ENCODE peak calls at places on chromosomes 6 and 20, in six cellular contexts. Z is ovary; B is naive thymus-derived CD4-positive, alpha-beta T cell; H is lower lobe of right lung; C is fibroblast of lung; N is SK-N-SH. A is an unnamed sample. For H3K4me1, the result is how much of the 10 kb centered on the place peaks cover.

GRCh38 chr6:31794866-31795615 is 511 bp downstream of the VARS1 start:
- DNase-seq in C (peak), N (peak), Z (no peak), H (no peak), B (no peak), A (no peak)

GRCh38 chr20:20267685-20268429 is 100.0 kb upstream of the INSM1 start:
- DNase-seq in C (no peak), Z (no peak), H (no peak), N (no peak), B (no peak), A (peak)

GRCh38 chr20:2206957-2207769 is 88.6 kb upstream of the TGM3 start:
- DNase-seq in C (peak), B (peak), N (peak), Z (peak), H (peak), A (peak)

GRCh38 chr20:18588554-18589043 is 745 bp downstream of the DTD1 start:
- DNase-seq in N (peak), C (no peak), Z (no peak), H (no peak), B (no peak), A (peak)

GRCh38 chr20:57395111-57395959 is 4.1 kb downstream of the RBM38 start:
- DNase-seq in B (no peak), C (peak), H (peak), N (no peak), Z (peak), A (peak)

GRCh38 chr20:63881451-63882226 is 13.3 kb upstream of the DNAJC5 start:
- DNase-seq in N (no peak), Z (no peak), H (no peak), C (no peak), B (no peak), A (no peak)

GRCh38 chr6:20706293-20707165 is 172.3 kb downstream of the CDKAL1 start:
- DNase-seq in C (peak), Z (no peak), B (no peak), N (no peak), H (no peak), A (no peak)

GRCh38 chr6:72035483-72035882 is 149.1 kb downstream of the RIMS1 start:
- DNase-seq in C (no peak), B (no peak), H (no peak), N (no peak), Z (no peak), A (no peak)

GRCh38 chr6:129340983-129341382 is 369.0 kb downstream of the ARHGAP18 start:
- DNase-seq in H (no peak), N (no peak), Z (no peak), B (no peak), C (peak), A (no peak)

GRCh38 chr6:128007658-128008057 is 106.8 kb upstream of the THEMIS start:
- DNase-seq in C (no peak), N (no peak), B (no peak), Z (no peak), H (no peak), A (no peak)

GRCh38 chr6:45461486-45461885 is 83.8 kb upstream of the SUPT3H start:
- DNase-seq in C (peak), H (no peak), N (no peak), B (no peak), Z (no peak), A (no peak)

GRCh38 chr20:36317675-36318074 is 11.5 kb downstream of the DLGAP4 start:
- DNase-seq in C (no peak), Z (no peak), H (peak), N (peak), B (no peak), A (no peak)

GRCh38 chr6:41584668-41585205 is 38.6 kb downstream of the FOXP4 start:
- DNase-seq in H (no peak), N (no peak), Z (no peak), B (no peak), C (no peak), A (no peak)

GRCh38 chr6:108250240-108250866 is 10.5 kb downstream of the SNX3 start:
- DNase-seq in C (peak), N (no peak), B (no peak), Z (no peak), H (no peak), A (no peak)

GRCh38 chr6:33313709-33314514 is at the start of gene TAPBP:
- DNase-seq in B (peak), Z (no peak), N (peak), C (peak), H (peak), A (peak)

GRCh38 chr6:166365221-166365620 is 17.5 kb downstream of the MPC1 start:
- DNase-seq in H (no peak), C (peak), Z (no peak), B (no peak), N (no peak), A (no peak)

GRCh38 chr6:145736854-145737181 is 1.5 kb upstream of the EPM2A start:
- DNase-seq in C (peak), B (no peak), N (no peak), Z (no peak), H (no peak), A (no peak)
- H3K4me1 ChIP-seq in C (under half), B (under half), N (under half), Z (under half), H (under half), A (under half)

GRCh38 chr6:15368186-15368585 is 122.3 kb downstream of the JARID2 start:
- DNase-seq in C (no peak), B (no peak), N (no peak), Z (no peak), H (no peak), A (no peak)
- H3K4me1 ChIP-seq in C (under half), B (under half), N (under half), Z (under half), H (half or more), A (under half)

GRCh38 chr6:16511723-16512584 is 249.3 kb downstream of the ATXN1 start:
- DNase-seq in N (no peak), B (peak), H (no peak), C (no peak), Z (no peak), A (no peak)

GRCh38 chr6:16514249-16514648 is 247.0 kb downstream of the ATXN1 start:
- DNase-seq in Z (no peak), C (peak), B (peak), N (peak), H (no peak), A (peak)

GRCh38 chr6:16510245-16510644 is 251.0 kb downstream of the ATXN1 start:
- DNase-seq in B (no peak), H (no peak), Z (no peak), N (no peak), C (no peak), A (no peak)

GRCh38 chr6:16511048-16511660 is 250.1 kb downstream of the ATXN1 start:
- DNase-seq in C (peak), Z (no peak), H (no peak), B (no peak), N (peak), A (no peak)

DNA sequence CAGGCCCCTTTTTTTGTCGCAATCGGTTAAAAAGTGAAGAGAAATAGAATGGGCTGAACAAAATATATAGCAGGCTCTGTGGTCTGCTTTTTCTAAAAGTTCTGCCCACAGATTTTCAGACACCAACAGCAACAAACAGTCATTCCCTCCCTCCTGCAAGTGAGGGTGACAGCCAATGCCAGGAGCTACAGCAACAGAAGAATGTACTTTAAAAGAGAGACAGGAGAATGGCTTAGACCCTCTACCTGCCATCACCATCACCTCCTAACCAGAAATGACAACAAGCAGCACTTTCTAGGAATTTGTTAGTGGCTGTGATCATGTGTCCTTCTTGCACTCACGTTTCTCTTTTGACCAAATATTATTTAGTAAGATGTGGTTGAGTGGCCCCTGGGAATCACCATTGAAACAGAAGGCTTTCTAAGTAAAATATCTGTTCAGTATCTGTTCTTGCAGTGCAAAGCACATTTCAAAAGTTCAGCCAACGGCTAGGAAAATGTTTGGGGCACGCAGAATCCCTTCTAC is 248.6 kb downstream of the ATXN1 start:
- DNase-seq in B (no peak), C (no peak), H (no peak), Z (no peak), N (no peak), A (no peak)
- H3K4me1 ChIP-seq in B (under half), C (under half), H (under half), Z (under half), N (under half), A (under half)

DNA sequence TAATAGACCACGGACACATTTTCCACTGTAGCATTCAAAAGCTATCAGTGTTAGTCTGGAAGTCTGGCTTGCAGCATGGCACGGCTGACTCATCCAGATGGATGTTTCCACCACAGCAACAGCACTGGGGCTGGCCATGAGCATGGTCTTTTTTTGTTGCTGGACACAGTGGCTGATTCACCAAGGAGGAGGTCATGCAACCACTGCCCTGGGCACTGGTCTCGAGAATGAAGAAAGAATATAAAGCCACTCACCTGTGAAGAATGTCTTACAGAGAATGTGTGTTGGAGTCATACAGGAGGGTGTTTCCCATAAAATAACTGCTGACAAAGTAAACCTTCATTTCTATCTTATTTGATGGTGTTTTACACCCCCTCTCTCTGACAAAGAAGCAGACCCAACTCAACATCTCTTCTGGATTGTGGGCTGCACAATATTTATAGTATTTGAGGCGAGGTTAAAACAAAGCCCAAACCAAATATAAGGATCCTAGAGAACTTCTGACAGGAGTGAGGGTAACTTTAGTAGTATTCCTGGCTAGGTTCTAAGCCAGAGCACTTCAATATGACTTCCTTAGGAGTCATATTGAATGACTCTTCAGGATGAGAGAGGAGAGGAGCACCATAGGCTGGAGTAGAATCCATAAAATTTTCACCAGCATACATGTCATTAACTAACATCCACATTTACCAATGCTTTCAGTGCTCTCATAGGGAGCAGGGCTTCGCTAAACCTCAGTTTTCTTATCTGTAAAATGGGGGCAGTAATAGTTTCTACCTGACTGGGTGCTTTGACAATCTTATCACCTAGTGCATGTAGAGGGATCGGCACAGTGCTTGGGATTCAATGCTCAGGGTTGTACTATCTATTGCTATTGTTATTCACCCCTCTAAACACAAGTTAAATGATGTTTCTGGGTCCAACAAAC is 121.4 kb downstream of the KIF13A start:
- DNase-seq in C (peak), B (no peak), Z (peak), N (no peak), H (no peak), A (no peak)
- H3K4me1 ChIP-seq in C (under half), B (under half), Z (under half), N (half or more), H (under half), A (under half)

GRCh38 chr6:7424967-7425807 is 35.6 kb downstream of the RIOK1 start:
- DNase-seq in N (peak), B (no peak), C (peak), Z (no peak), H (no peak), A (peak)

GRCh38 chr6:7426447-7427169 is 37.0 kb downstream of the RIOK1 start:
- DNase-seq in B (no peak), H (no peak), C (no peak), Z (no peak), N (no peak), A (peak)

GRCh38 chr6:7425808-7426190 is 36.2 kb downstream of the RIOK1 start:
- DNase-seq in H (no peak), C (no peak), N (no peak), Z (no peak), B (no peak), A (peak)

GRCh38 chr6:7421066-7421465 is 31.5 kb downstream of the RIOK1 start:
- DNase-seq in H (no peak), C (no peak), Z (no peak), N (no peak), B (no peak), A (no peak)

GRCh38 chr6:7424058-7424457 is 34.5 kb downstream of the RIOK1 start:
- DNase-seq in Z (no peak), C (no peak), H (no peak), B (no peak), N (no peak), A (no peak)
- H3K4me1 ChIP-seq in Z (under half), C (under half), H (under half), B (under half), N (under half), A (under half)

GRCh38 chr6:35419431-35419830 is 32.7 kb upstream of the FANCE start:
- DNase-seq in B (peak), H (no peak), N (no peak), C (peak), Z (no peak), A (no peak)
- H3K4me1 ChIP-seq in B (under half), H (under half), N (under half), C (under half), Z (under half), A (under half)

GRCh38 chr6:169166896-169167580 is 86.6 kb downstream of the THBS2 start:
- DNase-seq in H (no peak), N (peak), B (no peak), C (no peak), Z (no peak), A (no peak)
- H3K4me1 ChIP-seq in H (under half), N (under half), B (under half), C (under half), Z (under half), A (under half)

GRCh38 chr20:24983896-24984295 is 8.7 kb downstream of the APMAP start:
- DNase-seq in Z (no peak), H (no peak), C (no peak), B (no peak), N (no peak), A (peak)
- H3K4me1 ChIP-seq in Z (under half), H (under half), C (under half), B (under half), N (under half), A (under half)

DNA sequence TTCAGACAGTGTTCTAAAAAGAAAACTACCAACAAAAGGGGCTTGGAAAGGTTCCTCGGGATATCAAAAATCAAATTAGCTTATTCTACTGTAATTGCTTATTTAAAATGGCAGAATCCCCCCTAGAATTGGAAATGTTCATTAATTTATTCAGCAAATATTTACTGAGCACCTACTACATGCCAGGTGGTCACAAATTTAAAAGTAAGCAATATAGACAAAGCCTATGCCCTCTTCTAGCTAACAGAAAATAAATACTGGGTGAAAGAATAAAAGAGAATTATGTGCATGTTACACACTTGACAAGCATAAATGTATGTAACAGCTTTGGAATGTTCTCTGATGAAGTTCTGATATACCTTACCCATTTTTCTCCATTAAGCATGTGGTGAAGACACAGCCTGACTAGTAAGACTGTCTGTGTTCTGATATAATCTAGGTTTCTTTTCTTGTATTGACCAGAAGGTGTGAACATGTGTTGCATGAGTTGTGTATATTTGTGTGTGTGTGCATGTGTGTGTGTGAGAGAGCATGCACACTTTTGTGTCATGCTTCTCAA is 606.7 kb upstream of the CITED2 start:
- DNase-seq in Z (no peak), B (no peak), H (no peak), N (no peak), C (peak), A (no peak)
- H3K4me1 ChIP-seq in Z (under half), B (under half), H (under half), N (under half), C (under half), A (under half)